ENCODE peak calls at places on chromosomes 3 and 15, in five cellular contexts. A is OCI-LY7, Z is psoas muscle, Y is MM.1S, N is right cardiac atrium. Q is an unnamed sample. For H3K4me1, the result is how much of the 10 kb centered on the place peaks cover.

GRCh38 chr15:78638658-78639314 is 2.2 kb downstream of the CHRNB4 start:
- DNase-seq in Y (peak), Z (peak), A (peak), N (no peak), Q (peak)

GRCh38 chr3:10697918-10698317 is 118.1 kb upstream of the SLC6A11 start:
- DNase-seq in A (no peak), Z (no peak), N (no peak), Y (no peak), Q (no peak)

GRCh38 chr15:67715166-67715565 is 110.1 kb upstream of the SKOR1 start:
- DNase-seq in Y (no peak), N (no peak), A (no peak), Z (no peak), Q (no peak)

GRCh38 chr15:59035157-59035556 is 47.7 kb downstream of the RNF111 start:
- DNase-seq in N (no peak), Z (no peak), Y (no peak), A (no peak), Q (peak)

GRCh38 chr3:143201066-143201465 is 81.5 kb downstream of the CHST2 start:
- DNase-seq in A (peak), N (no peak), Y (no peak), Z (no peak), Q (no peak)

GRCh38 chr3:20648294-20648693 is 462.3 kb upstream of the SGO1 start:
- DNase-seq in Z (no peak), N (no peak), A (no peak), Y (no peak), Q (no peak)

GRCh38 chr3:9951962-9952805 is at the start of gene PRRT3:
- DNase-seq in N (peak), A (peak), Y (peak), Z (no peak), Q (no peak)

GRCh38 chr3:66452247-66453040 is 48.4 kb downstream of the LRIG1 start:
- DNase-seq in Z (peak), N (no peak), A (no peak), Y (no peak), Q (no peak)

GRCh38 chr15:26773917-26774316 is 1.1 kb upstream of the GABRB3 start:
- DNase-seq in N (no peak), A (no peak), Z (no peak), Y (no peak), Q (no peak)

GRCh38 chr3:25831578-25831977 is 41.7 kb downstream of the OXSM start:
- DNase-seq in A (peak), Z (no peak), N (no peak), Y (peak), Q (no peak)

GRCh38 chr3:44477312-44478030 is at the start of gene ZNF445:
- DNase-seq in Y (peak), A (peak), Z (peak), N (peak), Q (peak)
- H3K27ac ChIP-seq in Y (no peak), A (no peak), Z (peak), N (no peak), Q (peak)

DNA sequence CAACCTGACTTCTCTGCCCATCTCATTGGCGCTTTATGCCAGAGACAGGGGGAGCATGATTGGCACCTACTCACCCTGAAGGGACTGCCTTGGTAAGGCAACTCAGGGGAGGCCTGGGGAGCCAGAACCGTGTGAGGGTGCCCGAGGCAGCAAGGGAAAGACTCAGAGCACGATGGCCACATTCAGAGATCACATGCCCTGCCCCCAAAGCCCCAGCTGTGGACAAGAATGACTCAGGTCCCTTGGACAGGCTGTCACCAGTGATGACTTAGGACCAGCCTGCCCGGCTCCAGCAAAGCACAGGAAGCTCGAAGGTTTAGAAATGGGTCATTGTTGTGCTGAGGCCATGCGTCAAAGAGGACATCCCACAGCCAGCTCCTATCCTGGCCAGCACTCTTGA is 49.1 kb upstream of the LIMD1 start:
- DNase-seq in Y (no peak), N (peak), A (no peak), Z (peak), Q (no peak)
- H3K4me1 ChIP-seq in Y (under half), N (under half), A (under half), Z (half or more), Q (under half)

GRCh38 chr3:125057186-125057850 is 1.5 kb upstream of the HEG1 start:
- DNase-seq in Y (no peak), Z (no peak), N (no peak), A (no peak), Q (no peak)
- H3K27ac ChIP-seq in Y (no peak), Z (peak), N (peak), A (no peak), Q (no peak)

GRCh38 chr3:169236662-169237174 is 426.8 kb downstream of the MECOM start:
- DNase-seq in A (no peak), Y (no peak), N (no peak), Z (no peak), Q (no peak)
- H3K4me1 ChIP-seq in A (under half), Y (under half), N (under half), Z (under half), Q (under half)

DNA sequence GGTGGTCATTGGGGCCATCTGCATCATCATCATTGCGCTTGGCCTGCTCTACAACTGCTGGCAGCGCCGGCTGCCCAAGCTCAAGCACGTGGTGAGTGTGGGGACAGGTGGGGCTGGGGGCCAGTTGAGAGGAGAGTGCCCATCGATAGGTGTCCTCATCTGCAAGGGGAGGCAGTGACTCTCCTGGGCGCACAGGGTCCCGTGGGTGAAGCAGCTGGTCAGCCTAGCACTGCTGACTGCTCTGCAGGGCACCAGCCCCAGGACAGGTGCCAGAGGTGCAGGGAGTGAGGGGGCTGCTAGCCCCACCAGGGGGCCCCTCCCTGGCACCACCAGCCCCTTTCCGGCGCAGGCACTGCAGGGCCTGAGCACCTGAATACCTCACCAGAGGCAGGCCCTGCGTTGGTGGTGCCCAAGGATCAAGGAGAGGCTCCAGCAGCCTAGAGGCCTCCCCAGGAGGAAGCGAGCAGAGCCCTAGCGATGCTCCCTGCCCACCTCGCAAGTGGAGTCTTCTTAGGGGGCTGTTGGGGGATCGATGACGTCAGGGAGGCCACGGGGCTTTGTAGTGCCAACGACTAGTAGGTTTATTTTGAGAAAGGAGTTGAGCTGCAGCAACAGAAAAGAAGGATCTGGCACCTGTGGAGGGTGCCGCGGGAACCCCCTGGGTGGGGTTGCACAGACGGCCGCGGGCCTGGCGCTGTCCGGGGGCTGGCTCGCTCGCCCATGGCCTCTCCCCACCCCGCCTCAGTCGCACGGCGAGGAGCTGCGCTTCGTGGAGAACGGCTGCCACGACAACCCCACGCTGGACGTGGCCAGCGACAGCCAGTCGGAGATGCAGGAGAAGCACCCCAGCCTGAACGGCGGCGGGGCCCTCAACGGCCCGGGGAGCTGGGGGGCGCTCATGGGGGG is 976 bp upstream of the ABTB1 start:
- DNase-seq in Y (peak), A (peak), Z (peak), N (no peak), Q (peak)
- H3K27ac ChIP-seq in Y (peak), A (peak), Z (peak), N (peak), Q (peak)

GRCh38 chr15:75655911-75656310 is 8.2 kb downstream of the SNX33 start:
- DNase-seq in Z (no peak), A (no peak), N (no peak), Y (no peak), Q (no peak)
- H3K4me1 ChIP-seq in Z (under half), A (under half), N (under half), Y (under half), Q (under half)

GRCh38 chr3:38046027-38046426 is 7.0 kb downstream of the DLEC1 start:
- DNase-seq in A (no peak), Y (no peak), N (no peak), Z (no peak), Q (no peak)
- H3K27ac ChIP-seq in A (no peak), Y (no peak), N (no peak), Z (no peak), Q (no peak)

GRCh38 chr3:14623569-14624051 is 28.0 kb upstream of the CCDC174 start:
- DNase-seq in Z (no peak), Y (no peak), A (no peak), N (no peak), Q (no peak)

GRCh38 chr3:14622368-14622767 is 29.2 kb upstream of the CCDC174 start:
- DNase-seq in A (no peak), Y (no peak), Z (no peak), N (no peak), Q (no peak)

GRCh38 chr3:14620512-14620911 is 31.1 kb upstream of the CCDC174 start:
- DNase-seq in A (no peak), N (no peak), Z (no peak), Y (no peak), Q (no peak)

GRCh38 chr3:14619605-14620004 is 32.0 kb upstream of the CCDC174 start:
- DNase-seq in Z (no peak), N (no peak), A (no peak), Y (no peak), Q (no peak)

DNA sequence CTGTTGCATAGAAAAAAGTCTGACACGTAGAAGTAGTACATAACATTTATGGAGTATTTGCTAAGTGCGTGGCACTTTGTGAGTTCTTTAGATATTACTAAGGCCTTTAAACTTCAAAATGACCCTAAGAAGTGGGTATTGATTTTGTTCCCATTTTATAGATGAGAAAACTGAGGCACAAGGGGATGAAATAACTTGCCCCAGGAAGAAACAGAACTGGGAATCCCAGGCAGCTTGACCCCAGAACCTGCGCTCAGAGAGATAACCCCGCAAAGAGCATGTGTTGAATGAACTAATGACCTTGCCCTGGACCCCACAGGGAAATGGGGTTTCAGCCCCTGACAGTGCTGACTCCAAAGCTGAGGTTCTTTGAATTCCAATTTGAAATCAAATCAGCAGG is 30.5 kb upstream of the CCDC174 start:
- DNase-seq in Z (no peak), Y (no peak), A (no peak), N (no peak), Q (no peak)
- H3K4me1 ChIP-seq in Z (under half), Y (under half), A (under half), N (under half), Q (under half)